ENCODE peak calls at places on chromosomes 3 and 15, in ten cellular contexts. X, E, U, G, Q, P, D, K, M and B are unnamed samples.
A peak's percentile ranks its signal among the peaks of the same experiment; 100 is the strongest.

GRCh38 chr15:101062471-101063171 is 143.5 kb downstream of the LRRK1 start:
- DNase-seq in X (no peak), E (no peak), U (peak; percentile 88), G (peak; percentile 51), Q (no peak), P (peak; percentile 29), D (peak; percentile 57), K (no peak), M (no peak), B (no peak)

GRCh38 chr3:191912616-191913204 is 451.7 kb downstream of the PYDC2 start:
- DNase-seq in X (no peak), E (no peak), U (no peak), G (no peak), Q (peak; percentile 53), P (no peak), D (no peak), K (no peak), M (no peak), B (no peak)

GRCh38 chr3:71721721-71722157 is 3.5 kb downstream of the EIF4E3 start:
- DNase-seq in X (no peak), E (no peak), U (no peak), G (no peak), Q (no peak), P (no peak), D (no peak), K (no peak), M (no peak), B (no peak)

GRCh38 chr15:99614749-99615288 is 49.0 kb downstream of the MEF2A start:
- DNase-seq in X (no peak), E (no peak), U (no peak), G (no peak), Q (no peak), P (no peak), D (no peak), K (peak; percentile 30), M (no peak), B (no peak)

GRCh38 chr15:48851956-48852355 is 26.0 kb upstream of the EID1 start:
- DNase-seq in X (no peak), E (no peak), U (no peak), G (no peak), Q (no peak), P (no peak), D (no peak), K (no peak), M (no peak), B (no peak)

GRCh38 chr3:8968375-8968882 is 5.2 kb upstream of the RAD18 start:
- DNase-seq in X (no peak), E (no peak), U (no peak), G (no peak), Q (no peak), P (no peak), D (no peak), K (no peak), M (no peak), B (no peak)

GRCh38 chr15:64905119-64905831 is 6.4 kb upstream of the ANKDD1A start:
- DNase-seq in X (peak; percentile 73), E (no peak), U (peak; percentile 69), G (no peak), Q (peak; percentile 92), P (peak; percentile 81), D (peak; percentile 98), K (no peak), M (no peak), B (peak; percentile 67)

GRCh38 chr3:111246967-111247760 is 175.5 kb downstream of the NECTIN3 start:
- DNase-seq in X (no peak), E (no peak), U (no peak), G (no peak), Q (no peak), P (no peak), D (no peak), K (no peak), M (peak; percentile 28), B (no peak)

GRCh38 chr3:13054705-13055285 is 18.4 kb downstream of the IQSEC1 start:
- DNase-seq in X (no peak), E (no peak), U (no peak), G (no peak), Q (no peak), P (no peak), D (no peak), K (no peak), M (no peak), B (no peak)

GRCh38 chr15:28022181-28022580 is 76.9 kb downstream of the OCA2 start:
- DNase-seq in X (no peak), E (no peak), U (no peak), G (no peak), Q (no peak), P (no peak), D (no peak), K (no peak), M (no peak), B (no peak)

GRCh38 chr3:173891272-173892100 is 493.9 kb downstream of the NLGN1 start:
- DNase-seq in X (no peak), E (no peak), U (no peak), G (no peak), Q (no peak), P (no peak), D (no peak), K (no peak), M (no peak), B (no peak)

DNA sequence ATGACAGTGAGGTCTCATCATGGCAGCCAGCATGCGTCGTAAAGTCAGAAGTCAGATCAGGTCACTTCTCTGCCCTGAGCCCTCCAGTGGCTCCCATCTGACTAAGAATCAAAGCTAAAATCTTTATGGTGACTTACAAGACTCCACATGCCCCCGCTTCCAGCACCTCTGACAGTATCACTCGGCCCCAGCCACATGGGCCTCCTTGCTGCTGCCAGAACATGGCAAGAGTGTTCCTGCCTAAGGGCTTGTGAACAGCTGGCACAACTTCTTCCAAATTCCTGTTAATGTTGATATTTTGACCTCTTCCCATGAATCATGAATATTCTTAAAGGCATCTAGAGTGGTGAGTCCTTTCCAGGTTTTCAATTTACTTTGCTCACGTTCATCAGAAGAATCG is 20.5 kb downstream of the POLR2M start:
- DNase-seq in X (no peak), E (no peak), U (no peak), G (no peak), Q (no peak), P (no peak), D (no peak), K (no peak), M (no peak), B (no peak)
- TF ChIP-seq CTCF in X (no peak), E (no peak), U (no peak), G (no peak), Q (no peak), P (no peak), D (no peak), K (no peak), M (no peak), B (no peak)

GRCh38 chr3:197830967-197831313 is 39.9 kb downstream of the LRCH3 start:
- DNase-seq in X (no peak), E (no peak), U (no peak), G (no peak), Q (no peak), P (no peak), D (no peak), K (no peak), M (no peak), B (no peak)

GRCh38 chr3:197835509-197835908 is 44.5 kb downstream of the LRCH3 start:
- DNase-seq in X (no peak), E (no peak), U (no peak), G (no peak), Q (no peak), P (no peak), D (no peak), K (no peak), M (no peak), B (no peak)

GRCh38 chr3:197833930-197834715 is 43.1 kb downstream of the LRCH3 start:
- DNase-seq in X (no peak), E (no peak), U (no peak), G (no peak), Q (no peak), P (no peak), D (no peak), K (no peak), M (no peak), B (no peak)

GRCh38 chr3:197830308-197830966 is 39.4 kb downstream of the LRCH3 start:
- DNase-seq in X (no peak), E (no peak), U (no peak), G (no peak), Q (no peak), P (no peak), D (no peak), K (no peak), M (no peak), B (no peak)

GRCh38 chr3:197829397-197830045 is 38.5 kb downstream of the LRCH3 start:
- DNase-seq in X (no peak), E (no peak), U (no peak), G (no peak), Q (no peak), P (no peak), D (no peak), K (no peak), M (no peak), B (no peak)
- TF ChIP-seq CTCF in X (no peak), E (no peak), U (no peak), G (no peak), Q (no peak), P (no peak), D (no peak), K (no peak), M (no peak), B (no peak)

DNA sequence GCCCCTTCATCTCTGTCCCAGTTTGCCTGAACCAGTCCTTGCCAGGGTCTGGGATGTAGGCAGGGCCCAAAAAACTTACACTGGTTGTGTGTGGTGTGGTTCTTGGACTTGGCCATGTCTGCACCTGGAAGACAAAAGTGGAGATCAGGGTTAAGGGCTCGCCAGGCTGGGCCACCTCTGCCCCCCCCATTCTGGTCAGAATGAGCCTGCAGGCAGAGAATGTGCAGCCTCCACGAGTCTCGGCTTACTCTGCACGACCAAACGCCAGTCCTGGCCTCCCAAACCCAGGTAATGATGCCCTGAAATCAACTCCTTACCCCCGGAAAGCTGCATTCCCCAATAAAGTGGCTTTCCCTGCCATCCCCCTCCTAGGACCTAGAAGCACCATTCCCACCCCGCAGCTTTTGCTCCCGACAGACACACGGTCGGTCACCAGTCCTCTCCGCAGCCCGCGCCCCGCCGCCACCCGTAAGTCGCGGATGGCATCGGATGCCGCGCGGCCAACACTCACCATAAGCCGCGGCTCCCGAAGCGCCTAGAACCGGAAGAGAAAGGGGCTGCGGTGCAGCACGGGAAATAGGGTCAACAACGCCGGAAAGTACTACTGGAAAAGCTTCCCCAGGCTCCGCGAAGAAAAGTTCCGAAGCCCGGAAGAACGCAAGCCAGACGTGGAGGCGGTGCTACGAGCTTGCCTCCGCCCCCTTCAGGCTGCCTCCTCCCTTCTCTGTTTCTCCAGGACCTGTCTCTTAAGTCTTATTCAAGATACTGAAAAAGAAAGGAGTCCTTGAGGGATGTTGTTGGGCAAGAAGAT is at the start of gene RPL29:
- DNase-seq in X (peak; percentile 75), E (peak; percentile 82), U (peak; percentile 96), G (peak; percentile 95), Q (peak; percentile 94), P (peak; percentile 92), D (peak; percentile 96), K (peak; percentile 97), M (peak; percentile 80), B (peak; percentile 86)
- TF ChIP-seq CTCF in X (peak; percentile 61), E (no peak), U (no peak), G (peak; percentile 38), Q (no peak), P (no peak), D (no peak), K (no peak), M (no peak), B (no peak)

GRCh38 chr3:107077391-107077790 is 299.8 kb upstream of the CCDC54 start:
- DNase-seq in X (no peak), E (no peak), U (no peak), G (no peak), Q (no peak), P (no peak), D (no peak), K (no peak), M (no peak), B (no peak)
- TF ChIP-seq CTCF in X (no peak), E (no peak), U (no peak), G (no peak), Q (no peak), P (no peak), D (no peak), K (no peak), M (no peak), B (no peak)